ENCODE peak calls at places on chromosomes 2 and 18, in seven cellular contexts. R is foreskin fibroblast, E is AG10803, J is fibroblast of lung, D is heart left ventricle, M is brain microvascular endothelial cell, I is AG04450. Q is an unnamed sample.

GRCh38 chr2:41763091-41763490 is 284.7 kb upstream of the PKDCC start:
- DNase-seq in I (no peak), M (no peak), R (no peak), D (no peak), E (no peak), J (no peak), Q (no peak)

GRCh38 chr2:20702563-20702962 is 35.6 kb downstream of the GDF7 start:
- DNase-seq in E (no peak), D (no peak), J (peak; percentile 47), M (no peak), R (peak; percentile 37), I (peak; percentile 45), Q (peak; percentile 25)

GRCh38 chr2:44753552-44754285 is 187.8 kb upstream of the SIX3 start:
- DNase-seq in R (no peak), D (no peak), I (no peak), J (peak; percentile 30), E (peak; percentile 85), M (no peak), Q (no peak)

GRCh38 chr18:58045265-58046086 is 1.4 kb downstream of the NEDD4L start:
- DNase-seq in D (peak; percentile 13), J (no peak), M (no peak), R (no peak), I (no peak), E (no peak), Q (peak; percentile 28)

GRCh38 chr18:13612111-13612997 is 114.0 kb downstream of the FAM210A start:
- DNase-seq in R (no peak), I (no peak), E (no peak), M (no peak), D (no peak), J (no peak), Q (no peak)

GRCh38 chr18:8329186-8329771 is 280.0 kb upstream of the RAB12 start:
- DNase-seq in J (peak; percentile 94), I (peak; percentile 42), E (peak; percentile 17), R (peak; percentile 28), D (no peak), M (peak; percentile 22), Q (peak; percentile 64)

GRCh38 chr2:45935791-45936622 is 284.5 kb downstream of the PRKCE start:
- DNase-seq in I (peak; percentile 93), E (peak; percentile 99), J (peak; percentile 97), M (peak; percentile 98), R (peak; percentile 100), D (peak; percentile 89), Q (peak; percentile 98)

GRCh38 chr18:70181015-70181414 is 24.5 kb downstream of the RTTN start:
- DNase-seq in R (peak; percentile 61), I (peak; percentile 36), J (peak; percentile 43), D (no peak), M (peak; percentile 60), E (peak; percentile 76), Q (peak; percentile 62)

GRCh38 chr2:11679491-11680130 is 9.6 kb upstream of the NTSR2 start:
- DNase-seq in E (no peak), I (no peak), J (no peak), R (no peak), M (no peak), D (no peak), Q (no peak)

GRCh38 chr2:201949036-201950012 is 84.3 kb upstream of the FZD7 start:
- DNase-seq in J (no peak), D (no peak), M (no peak), E (peak; percentile 58), R (no peak), I (no peak), Q (no peak)

DNA sequence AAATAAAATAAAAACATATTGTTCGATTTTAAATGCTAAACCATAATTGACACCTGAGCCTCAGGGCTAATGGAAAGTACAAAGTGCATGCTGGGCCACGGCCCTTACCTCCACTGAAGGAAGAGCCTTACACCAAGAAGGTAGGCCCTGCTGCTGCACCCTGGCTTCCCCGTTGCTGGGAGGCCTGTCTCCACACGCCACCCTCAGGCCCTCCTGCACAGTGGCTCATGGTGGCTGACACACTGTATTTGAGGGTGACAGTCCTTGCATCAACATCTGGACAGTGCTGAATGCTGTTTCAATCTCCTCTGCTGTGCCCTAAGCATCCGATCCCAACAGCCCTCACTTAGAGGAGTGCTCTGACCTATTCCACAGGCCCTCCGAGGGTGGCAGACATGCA is 39.3 kb upstream of the EDAR start:
- DNase-seq in I (no peak), R (no peak), J (no peak), E (no peak), M (no peak), D (no peak), Q (no peak)
- TF ChIP-seq CTCF in I (no peak), R (no peak), J (no peak), E (no peak), M (no peak), D (no peak), Q (no peak)

GRCh38 chr18:35191252-35192025 is 49.4 kb upstream of the ZNF397 start:
- DNase-seq in I (no peak), R (no peak), J (no peak), M (no peak), D (no peak), E (no peak), Q (no peak)
- H3K4me3 ChIP-seq in I (no peak overlapping the region), R (no peak overlapping the region), J (no peak overlapping the region), M (no peak overlapping the region), D (no peak overlapping the region), E (no peak overlapping the region), Q (no peak overlapping the region)

DNA sequence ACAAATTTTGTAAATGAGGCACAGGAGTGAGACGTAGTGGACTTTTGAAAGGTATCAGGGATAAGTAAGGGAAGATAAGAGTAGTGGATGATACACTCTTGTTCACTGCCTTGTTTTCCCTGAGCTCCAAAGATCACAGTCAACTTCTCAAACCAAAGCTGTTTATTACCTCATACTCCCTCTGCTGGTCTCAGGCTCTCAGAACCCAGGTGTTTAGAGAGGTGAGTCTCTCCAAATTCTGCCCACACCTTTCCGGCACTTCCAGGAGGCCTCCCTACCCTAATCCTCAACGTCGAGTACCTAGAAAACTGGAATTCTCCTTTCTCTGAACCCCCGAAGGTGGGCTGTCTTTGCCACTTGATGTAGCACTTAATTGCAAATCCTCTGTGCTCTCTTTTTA is 621.1 kb downstream of the BCL11A start:
- DNase-seq in M (no peak), D (no peak), R (no peak), I (no peak), J (no peak), E (no peak), Q (no peak)
- TF ChIP-seq CTCF in M (no peak), D (no peak), R (no peak), I (no peak), J (no peak), E (no peak), Q (no peak)

GRCh38 chr2:25979006-25979405 is 3.3 kb downstream of the KIF3C start:
- DNase-seq in E (peak; percentile 17), J (no peak), I (no peak), R (no peak), D (no peak), M (no peak), Q (no peak)

GRCh38 chr2:25980076-25980887 is 2.0 kb downstream of the KIF3C start:
- DNase-seq in J (no peak), D (no peak), M (no peak), R (no peak), E (no peak), I (no peak), Q (no peak)

GRCh38 chr2:25977768-25978167 is 4.5 kb downstream of the KIF3C start:
- DNase-seq in J (no peak), E (peak; percentile 30), D (no peak), M (peak; percentile 18), I (no peak), R (no peak), Q (no peak)

GRCh38 chr2:25980951-25981350 is 1.3 kb downstream of the KIF3C start:
- DNase-seq in M (no peak), D (no peak), J (no peak), I (no peak), E (no peak), R (no peak), Q (no peak)

DNA sequence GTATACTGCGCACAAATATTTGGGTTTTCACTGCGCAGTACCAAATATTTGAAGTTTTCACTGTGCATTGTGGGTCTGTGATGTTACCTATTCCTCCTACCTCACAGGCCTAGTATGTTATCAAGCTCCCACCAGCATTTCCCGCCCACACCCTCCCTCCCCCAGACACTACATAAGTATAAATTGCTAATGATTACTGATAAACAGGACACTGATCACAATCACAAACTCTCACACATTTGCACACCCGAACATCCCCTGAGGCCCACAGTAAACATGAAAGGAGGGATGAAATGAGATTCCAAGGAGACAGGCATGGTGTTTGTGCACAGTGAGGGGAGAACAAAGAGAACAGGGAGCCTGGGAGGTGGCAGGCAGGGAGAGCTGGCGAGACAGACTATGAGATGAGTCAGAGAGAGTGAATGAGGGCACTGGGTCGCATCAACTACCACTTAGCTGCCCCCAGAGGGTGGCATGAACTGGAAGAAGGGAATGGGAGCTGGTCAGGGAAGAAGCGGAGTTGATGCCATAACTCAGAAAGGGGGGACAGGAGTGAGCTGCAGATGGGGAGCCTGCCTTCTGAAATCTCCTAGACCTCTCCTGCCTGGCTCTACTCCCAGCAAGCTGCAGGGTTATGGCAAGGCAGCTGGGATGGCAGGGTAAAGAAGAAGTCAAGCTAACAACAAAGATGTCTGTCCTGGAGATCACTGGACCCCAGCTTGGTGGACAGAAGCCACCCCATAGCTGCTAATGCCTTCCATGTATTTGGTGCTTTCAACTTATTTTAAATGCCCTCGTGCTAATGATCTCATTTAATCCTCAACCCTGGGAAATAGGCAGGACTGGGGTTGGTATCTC is 5.2 kb downstream of the KIF3C start:
- DNase-seq in D (no peak), R (no peak), M (no peak), J (no peak), I (no peak), E (no peak), Q (no peak)
- H3K4me3 ChIP-seq in D (no peak overlapping the region), R (no peak overlapping the region), M (no peak overlapping the region), J (no peak overlapping the region), I (peak overlapping the region; percentile 7), E (no peak overlapping the region), Q (no peak overlapping the region)

DNA sequence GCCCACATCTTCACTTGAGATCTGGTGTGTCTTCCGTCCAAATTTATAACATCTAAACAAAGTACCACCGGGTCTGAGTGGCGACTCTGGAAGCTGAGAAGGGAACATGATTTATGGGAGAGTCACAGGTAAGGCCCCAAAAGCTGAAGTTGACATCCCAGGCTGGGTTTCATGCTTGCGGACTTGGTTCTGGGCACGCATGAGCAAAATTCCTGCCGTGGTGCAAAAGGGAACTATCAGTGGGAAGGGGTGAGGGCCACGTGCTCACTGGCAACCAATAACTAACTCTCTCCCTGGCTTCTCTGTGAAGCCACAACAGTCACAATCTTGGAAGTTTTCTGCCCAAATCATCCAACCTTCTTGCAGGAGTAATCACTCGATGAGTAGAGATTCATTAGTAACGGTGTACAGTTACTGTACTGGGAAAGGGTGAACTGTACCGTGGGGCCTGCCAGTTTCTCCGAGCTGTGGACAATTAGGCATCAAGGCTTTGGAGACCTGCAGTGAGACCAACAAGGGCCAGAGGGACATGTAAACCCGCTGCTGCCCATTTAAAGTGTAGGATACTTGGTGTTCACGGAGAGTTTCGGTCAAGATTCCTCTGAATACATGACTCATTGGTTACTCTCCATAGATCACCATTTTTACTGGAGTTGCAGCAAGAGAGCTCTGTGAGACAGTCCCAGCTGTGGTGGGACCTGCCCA is 69.4 kb upstream of the ASB18 start:
- DNase-seq in M (no peak), R (no peak), E (no peak), I (no peak), J (no peak), D (no peak), Q (no peak)
- TF ChIP-seq CTCF in M (no peak), R (no peak), E (no peak), I (no peak), J (no peak), D (no peak), Q (no peak)

GRCh38 chr18:59848002-59848401 is 51.8 kb upstream of the PMAIP1 start:
- DNase-seq in M (no peak), E (no peak), R (no peak), J (no peak), D (no peak), I (no peak), Q (no peak)
- H3K4me3 ChIP-seq in M (no peak overlapping the region), E (no peak overlapping the region), R (no peak overlapping the region), J (no peak overlapping the region), D (no peak overlapping the region), I (no peak overlapping the region), Q (no peak overlapping the region)

GRCh38 chr2:96509114-96509846 is 4.1 kb upstream of the NEURL3 start:
- DNase-seq in R (peak; percentile 77), E (peak; percentile 82), M (peak; percentile 76), D (peak; percentile 87), J (peak; percentile 85), I (peak; percentile 55), Q (peak; percentile 90)
- TF ChIP-seq CTCF in R (peak; percentile 96), E (peak; percentile 95), M (peak; percentile 98), D (peak; percentile 97), J (peak; percentile 91), I (peak; percentile 96), Q (peak; percentile 92)

Q was measured in fibroblast of pulmonary artery.